ENCODE peak calls at places on chromosomes 6 and 20, in ten cellular contexts. One of them, this sample, is unnamed.

GRCh38 chr20:48544402-48545333 is 283.1 kb downstream of the PREX1 start:
- DNase-seq in lower lobe of right lung: no peak
- DNase-seq in stomach: no peak
- DNase-seq in thoracic aorta: no peak
- DNase-seq in prostate gland: no peak
- DNase-seq in CD8-positive, alpha-beta T cell: no peak
- DNase-seq in lung: no peak
- DNase-seq in MM.1S: no peak
- DNase-seq in adrenal gland: peak; percentile 53
- DNase-seq in heart right ventricle: no peak
- DNase-seq in this sample: no peak

GRCh38 chr6:167661456-167662103 is 165.1 kb upstream of the AFDN start:
- DNase-seq in lower lobe of right lung: no peak
- DNase-seq in stomach: no peak
- DNase-seq in thoracic aorta: no peak
- DNase-seq in prostate gland: no peak
- DNase-seq in CD8-positive, alpha-beta T cell: no peak
- DNase-seq in lung: no peak
- DNase-seq in MM.1S: no peak
- DNase-seq in adrenal gland: no peak
- DNase-seq in heart right ventricle: no peak
- DNase-seq in this sample: no peak

GRCh38 chr6:37809144-37809543 is 10.4 kb upstream of the ZFAND3 start:
- DNase-seq in lower lobe of right lung: no peak
- DNase-seq in stomach: no peak
- DNase-seq in thoracic aorta: no peak
- DNase-seq in prostate gland: peak; percentile 27
- DNase-seq in CD8-positive, alpha-beta T cell: no peak
- DNase-seq in lung: no peak
- DNase-seq in MM.1S: no peak
- DNase-seq in adrenal gland: peak; percentile 84
- DNase-seq in heart right ventricle: peak; percentile 42
- DNase-seq in this sample: no peak

GRCh38 chr6:135922170-135922569 is 70.7 kb downstream of the PDE7B start:
- DNase-seq in lower lobe of right lung: no peak
- DNase-seq in stomach: no peak
- DNase-seq in thoracic aorta: no peak
- DNase-seq in prostate gland: peak; percentile 9
- DNase-seq in CD8-positive, alpha-beta T cell: no peak
- DNase-seq in lung: no peak
- DNase-seq in MM.1S: no peak
- DNase-seq in adrenal gland: peak; percentile 69
- DNase-seq in heart right ventricle: no peak
- DNase-seq in this sample: peak; percentile 76

GRCh38 chr6:46734867-46735719 is at the start of gene PLA2G7:
- DNase-seq in lower lobe of right lung: peak; percentile 50
- DNase-seq in stomach: no peak
- DNase-seq in thoracic aorta: no peak
- DNase-seq in prostate gland: peak; percentile 53
- DNase-seq in CD8-positive, alpha-beta T cell: no peak
- DNase-seq in lung: no peak
- DNase-seq in MM.1S: no peak
- DNase-seq in adrenal gland: peak; percentile 58
- DNase-seq in heart right ventricle: peak; percentile 18
- DNase-seq in this sample: no peak

GRCh38 chr6:11113038-11113437 is 1.5 kb upstream of the ERVFRD-1 start:
- DNase-seq in lower lobe of right lung: no peak
- DNase-seq in stomach: no peak
- DNase-seq in thoracic aorta: no peak
- DNase-seq in prostate gland: no peak
- DNase-seq in CD8-positive, alpha-beta T cell: no peak
- DNase-seq in lung: no peak
- DNase-seq in MM.1S: no peak
- DNase-seq in adrenal gland: no peak
- DNase-seq in heart right ventricle: no peak
- DNase-seq in this sample: no peak

GRCh38 chr6:22064558-22064957 is 232.3 kb downstream of the PRL start:
- DNase-seq in lower lobe of right lung: no peak
- DNase-seq in stomach: no peak
- DNase-seq in thoracic aorta: no peak
- DNase-seq in prostate gland: no peak
- DNase-seq in CD8-positive, alpha-beta T cell: no peak
- DNase-seq in lung: no peak
- DNase-seq in MM.1S: no peak
- DNase-seq in adrenal gland: no peak
- DNase-seq in heart right ventricle: no peak
- DNase-seq in this sample: no peak

GRCh38 chr6:34511214-34511922 is 44.8 kb downstream of the SPDEF start:
- DNase-seq in lower lobe of right lung: peak; percentile 1
- DNase-seq in stomach: no peak
- DNase-seq in thoracic aorta: no peak
- DNase-seq in prostate gland: no peak
- DNase-seq in CD8-positive, alpha-beta T cell: no peak
- DNase-seq in lung: no peak
- DNase-seq in MM.1S: no peak
- DNase-seq in adrenal gland: no peak
- DNase-seq in heart right ventricle: no peak
- DNase-seq in this sample: no peak

GRCh38 chr6:134614606-134615485 is 296.9 kb upstream of the SGK1 start:
- DNase-seq in lower lobe of right lung: no peak
- DNase-seq in stomach: no peak
- DNase-seq in thoracic aorta: no peak
- DNase-seq in prostate gland: no peak
- DNase-seq in CD8-positive, alpha-beta T cell: no peak
- DNase-seq in lung: no peak
- DNase-seq in MM.1S: no peak
- DNase-seq in adrenal gland: no peak
- DNase-seq in heart right ventricle: no peak
- DNase-seq in this sample: no peak

GRCh38 chr6:137903274-137903932 is 36.3 kb downstream of the TNFAIP3 start:
- DNase-seq in lower lobe of right lung: no peak
- DNase-seq in stomach: no peak
- DNase-seq in thoracic aorta: no peak
- DNase-seq in prostate gland: no peak
- DNase-seq in CD8-positive, alpha-beta T cell: no peak
- DNase-seq in lung: no peak
- DNase-seq in MM.1S: no peak
- DNase-seq in adrenal gland: no peak
- DNase-seq in heart right ventricle: no peak
- DNase-seq in this sample: no peak

GRCh38 chr6:80440496-80441160 is 334.2 kb downstream of the BCKDHB start:
- DNase-seq in lower lobe of right lung: no peak
- DNase-seq in stomach: no peak
- DNase-seq in thoracic aorta: no peak
- DNase-seq in prostate gland: no peak
- DNase-seq in CD8-positive, alpha-beta T cell: no peak
- DNase-seq in lung: no peak
- DNase-seq in MM.1S: peak; percentile 21
- DNase-seq in adrenal gland: no peak
- DNase-seq in heart right ventricle: no peak
- DNase-seq in this sample: no peak

GRCh38 chr20:57792386-57793095 is 82.7 kb upstream of the PMEPA1 start:
- DNase-seq in lower lobe of right lung: no peak
- DNase-seq in stomach: no peak
- DNase-seq in thoracic aorta: no peak
- DNase-seq in prostate gland: peak; percentile 56
- DNase-seq in CD8-positive, alpha-beta T cell: no peak
- DNase-seq in lung: no peak
- DNase-seq in MM.1S: no peak
- DNase-seq in adrenal gland: no peak
- DNase-seq in heart right ventricle: no peak
- DNase-seq in this sample: no peak

DNA sequence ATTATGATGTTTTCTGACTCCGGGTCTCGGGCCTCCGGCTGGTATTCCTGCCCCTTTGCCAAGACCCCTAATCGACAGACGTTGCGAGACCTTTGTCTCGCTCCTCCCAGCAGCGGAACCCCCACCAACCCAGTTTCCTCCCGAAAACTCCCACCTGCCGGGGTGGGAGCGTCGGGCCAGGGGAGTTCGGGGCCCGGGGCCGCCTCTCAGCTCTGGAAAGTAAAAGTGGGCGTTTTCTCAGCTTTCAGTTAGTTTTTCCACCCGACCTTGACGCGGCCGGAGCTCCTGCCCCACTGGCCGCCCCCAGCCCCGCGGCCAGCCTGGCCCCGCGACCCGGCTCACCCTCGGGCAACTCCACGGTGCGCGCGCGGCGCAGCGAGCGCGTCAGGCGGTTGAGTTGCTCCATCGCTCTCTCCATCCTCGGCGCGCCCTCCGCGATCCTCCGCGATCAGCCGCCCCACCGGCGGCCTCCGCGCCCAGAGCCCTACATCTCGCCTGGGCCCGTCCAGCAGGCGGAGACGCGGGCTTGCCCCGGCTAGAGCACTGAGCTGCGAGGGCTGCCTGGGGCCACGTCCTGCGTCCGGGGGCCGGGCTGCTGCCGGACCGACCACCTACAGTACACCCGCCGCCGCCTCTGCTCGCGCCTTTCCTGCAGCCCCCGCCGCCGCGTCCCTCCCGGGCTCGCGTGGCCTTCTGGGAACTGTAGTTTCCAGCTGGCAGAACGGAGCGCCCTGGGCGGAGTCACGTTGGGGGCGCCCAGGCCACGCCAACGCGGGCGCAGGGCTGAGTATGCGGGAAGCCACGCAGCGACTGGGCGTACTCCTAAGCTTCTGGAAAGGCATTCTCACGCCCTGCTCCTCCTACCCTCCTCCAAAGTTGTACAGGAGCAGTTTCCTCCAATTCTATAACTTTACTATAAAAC is at the start of gene HACE1:
- DNase-seq in lower lobe of right lung: peak; percentile 94
- DNase-seq in stomach: peak; percentile 88
- DNase-seq in thoracic aorta: peak; percentile 73
- DNase-seq in prostate gland: peak; percentile 84
- DNase-seq in CD8-positive, alpha-beta T cell: peak; percentile 85
- DNase-seq in lung: peak; percentile 92
- DNase-seq in MM.1S: peak; percentile 87
- DNase-seq in adrenal gland: peak; percentile 93
- DNase-seq in heart right ventricle: peak; percentile 91
- DNase-seq in this sample: peak; percentile 78
- TF ChIP-seq CTCF in lower lobe of right lung: peak; percentile 38
- TF ChIP-seq CTCF in stomach: no peak
- TF ChIP-seq CTCF in thoracic aorta: no peak
- TF ChIP-seq CTCF in prostate gland: peak; percentile 7
- TF ChIP-seq CTCF in CD8-positive, alpha-beta T cell: no peak
- TF ChIP-seq CTCF in lung: no peak
- TF ChIP-seq CTCF in MM.1S: peak; percentile 23
- TF ChIP-seq CTCF in adrenal gland: no peak
- TF ChIP-seq CTCF in heart right ventricle: peak; percentile 37
- TF ChIP-seq CTCF in this sample: peak; percentile 8

GRCh38 chr6:159169557-159170332 is 545 bp downstream of the FNDC1 start:
- DNase-seq in lower lobe of right lung: peak; percentile 52
- DNase-seq in stomach: no peak
- DNase-seq in thoracic aorta: no peak
- DNase-seq in prostate gland: no peak
- DNase-seq in CD8-positive, alpha-beta T cell: no peak
- DNase-seq in lung: no peak
- DNase-seq in MM.1S: no peak
- DNase-seq in adrenal gland: no peak
- DNase-seq in heart right ventricle: peak; percentile 23
- DNase-seq in this sample: no peak
- H3K27me3 ChIP-seq in lower lobe of right lung: peaks cover 52% of the 10 kb centered on the region
- H3K27me3 ChIP-seq in stomach: peaks cover 56% of the 10 kb centered on the region
- H3K27me3 ChIP-seq in thoracic aorta: no peaks in the 10 kb centered on the region
- H3K27me3 ChIP-seq in prostate gland: peaks cover 29% of the 10 kb centered on the region
- H3K27me3 ChIP-seq in CD8-positive, alpha-beta T cell: peaks cover 11% of the 10 kb centered on the region
- H3K27me3 ChIP-seq in lung: peaks cover 14% of the 10 kb centered on the region
- H3K27me3 ChIP-seq in MM.1S: peaks cover 11% of the 10 kb centered on the region
- H3K27me3 ChIP-seq in adrenal gland: peaks cover 55% of the 10 kb centered on the region
- H3K27me3 ChIP-seq in heart right ventricle: peaks cover 75% of the 10 kb centered on the region
- H3K27me3 ChIP-seq in this sample: peaks cover 69% of the 10 kb centered on the region

DNA sequence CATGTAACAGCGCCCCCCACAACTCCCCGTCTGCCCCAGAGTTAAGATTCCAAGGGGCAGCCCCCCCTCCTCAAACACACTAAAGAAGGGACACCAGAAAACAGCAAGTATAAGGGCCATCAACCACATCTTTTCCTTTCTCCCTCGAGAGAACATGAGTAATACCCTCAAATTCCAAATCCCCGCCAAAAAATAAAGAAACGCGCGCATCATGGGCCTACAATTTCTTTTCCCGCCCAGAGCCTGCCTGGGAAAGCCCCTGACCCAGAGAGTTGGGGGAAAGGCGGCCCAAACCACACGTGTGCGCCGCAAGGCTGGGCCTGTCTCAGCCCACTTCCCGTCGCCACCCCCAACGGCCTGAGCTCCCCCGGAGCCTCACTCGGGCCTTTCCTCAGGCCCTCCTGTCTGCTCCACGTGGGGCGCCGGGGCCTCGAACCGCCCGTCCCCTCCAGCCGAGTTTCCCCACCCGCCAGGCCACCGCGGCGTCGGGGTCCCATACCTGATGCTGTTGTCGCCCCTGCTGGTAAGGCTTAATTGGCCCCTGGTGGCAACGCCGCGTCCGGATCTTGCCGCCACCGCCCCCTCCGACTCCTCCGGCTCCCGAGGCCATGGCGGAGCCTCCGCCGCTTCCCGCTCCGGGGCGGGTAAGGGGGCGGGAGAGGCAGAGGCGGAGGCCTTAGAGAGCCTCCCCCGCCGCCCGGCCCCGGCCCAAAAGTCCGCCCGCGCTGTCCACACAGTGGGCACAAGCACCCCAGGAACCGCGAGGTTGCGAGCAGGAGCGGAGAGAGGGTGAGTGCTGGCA is 746 bp downstream of the NUP153 start:
- DNase-seq in lower lobe of right lung: peak; percentile 78
- DNase-seq in stomach: peak; percentile 65
- DNase-seq in thoracic aorta: peak; percentile 6
- DNase-seq in prostate gland: peak; percentile 33
- DNase-seq in CD8-positive, alpha-beta T cell: peak; percentile 63
- DNase-seq in lung: peak; percentile 48
- DNase-seq in MM.1S: peak; percentile 91
- DNase-seq in adrenal gland: peak; percentile 68
- DNase-seq in heart right ventricle: peak; percentile 59
- DNase-seq in this sample: peak; percentile 54
- TF ChIP-seq CTCF in lower lobe of right lung: no peak
- TF ChIP-seq CTCF in stomach: no peak
- TF ChIP-seq CTCF in thoracic aorta: no peak
- TF ChIP-seq CTCF in prostate gland: peak; percentile 15
- TF ChIP-seq CTCF in CD8-positive, alpha-beta T cell: no peak
- TF ChIP-seq CTCF in lung: no peak
- TF ChIP-seq CTCF in MM.1S: peak; percentile 17
- TF ChIP-seq CTCF in adrenal gland: no peak
- TF ChIP-seq CTCF in heart right ventricle: no peak
- TF ChIP-seq CTCF in this sample: no peak

DNA sequence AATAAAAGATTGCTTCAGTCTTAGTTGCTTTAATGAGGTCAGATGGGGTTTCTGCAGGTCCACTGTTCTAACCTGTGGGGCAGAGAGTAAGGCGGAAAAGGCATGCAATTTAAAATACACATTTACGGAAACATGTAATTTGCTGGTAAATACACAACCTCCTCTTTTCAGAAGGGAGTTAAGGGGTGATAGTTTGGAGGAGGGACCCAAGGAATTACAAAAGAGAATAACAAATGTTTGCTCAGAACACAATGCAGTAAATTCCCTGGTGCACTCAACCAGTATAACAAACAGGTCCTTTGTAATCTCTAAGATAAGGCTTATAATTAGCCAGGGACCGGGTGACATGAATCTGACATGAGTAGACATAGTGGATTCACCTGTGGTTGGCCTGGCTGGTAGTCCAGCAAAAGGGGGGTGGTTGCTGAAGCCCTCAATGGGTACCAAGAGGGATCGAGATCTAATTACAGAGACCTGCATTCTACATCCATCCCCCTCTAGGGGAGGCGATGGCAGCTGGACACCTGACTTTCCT is 295.1 kb downstream of the PHACTR1 start:
- DNase-seq in lower lobe of right lung: no peak
- DNase-seq in stomach: no peak
- DNase-seq in thoracic aorta: no peak
- DNase-seq in prostate gland: no peak
- DNase-seq in CD8-positive, alpha-beta T cell: no peak
- DNase-seq in lung: no peak
- DNase-seq in MM.1S: no peak
- DNase-seq in adrenal gland: no peak
- DNase-seq in heart right ventricle: no peak
- DNase-seq in this sample: no peak
- H3K27me3 ChIP-seq in lower lobe of right lung: peaks cover 17% of the 10 kb centered on the region
- H3K27me3 ChIP-seq in stomach: peaks cover 24% of the 10 kb centered on the region
- H3K27me3 ChIP-seq in thoracic aorta: no peaks in the 10 kb centered on the region
- H3K27me3 ChIP-seq in prostate gland: peaks cover 3% of the 10 kb centered on the region
- H3K27me3 ChIP-seq in CD8-positive, alpha-beta T cell: peaks cover 15% of the 10 kb centered on the region
- H3K27me3 ChIP-seq in lung: no peaks in the 10 kb centered on the region
- H3K27me3 ChIP-seq in MM.1S: no peaks in the 10 kb centered on the region
- H3K27me3 ChIP-seq in adrenal gland: peaks cover 17% of the 10 kb centered on the region
- H3K27me3 ChIP-seq in heart right ventricle: no peaks in the 10 kb centered on the region
- H3K27me3 ChIP-seq in this sample: peaks cover 27% of the 10 kb centered on the region